ENCODE peak calls at places on chromosomes 13 and 19, in eight cellular contexts. B is kidney epithelial cell, M is HFF-Myc, A is BE2C, W is body of pancreas, C is epithelial cell of esophagus, L is fibroblast of lung, E is PC-3. H is an unnamed sample.

GRCh38 chr19:17648097-17648660 is 40.0 kb downstream of the UNC13A start:
- DNase-seq in B (no peak), M (no peak), A (peak), W (no peak), C (no peak), L (no peak), E (no peak), H (no peak)

GRCh38 chr13:76992548-76993001 is 694 bp downstream of the CLN5 start:
- DNase-seq in B (no peak), M (no peak), A (no peak), W (peak), C (peak), L (peak), E (peak), H (peak)

GRCh38 chr13:24661713-24662112 is 18.5 kb upstream of the ATP12A start:
- DNase-seq in B (no peak), M (no peak), A (no peak), W (no peak), C (no peak), L (no peak), E (no peak), H (no peak)

GRCh38 chr19:45767410-45767880 is 1.6 kb downstream of the SIX5 start:
- DNase-seq in B (no peak), M (no peak), A (no peak), W (peak), C (peak), L (peak), E (peak), H (peak)

GRCh38 chr13:100608906-100609305 is 20.3 kb upstream of the GGACT start:
- DNase-seq in B (no peak), M (no peak), A (no peak), W (no peak), C (no peak), L (no peak), E (no peak), H (no peak)

GRCh38 chr19:58543826-58544590 is at the start of gene TRIM28:
- DNase-seq in B (peak), M (peak), A (peak), W (peak), C (peak), L (peak), E (peak), H (peak)

GRCh38 chr19:50460161-50460765 is 16.0 kb upstream of the EMC10 start:
- DNase-seq in B (peak), M (no peak), A (no peak), W (no peak), C (no peak), L (peak), E (peak), H (peak)

GRCh38 chr13:96960379-96960778 is 33.9 kb downstream of the OXGR1 start:
- DNase-seq in B (no peak), M (no peak), A (no peak), W (no peak), C (no peak), L (no peak), E (no peak), H (no peak)

GRCh38 chr13:98535501-98536357 is 41.2 kb downstream of the STK24 start:
- DNase-seq in B (no peak), M (no peak), A (no peak), W (peak), C (peak), L (peak), E (peak), H (peak)

GRCh38 chr19:40294560-40294959 is 9.4 kb upstream of the AKT2 start:
- DNase-seq in B (no peak), M (no peak), A (no peak), W (no peak), C (no peak), L (no peak), E (no peak), H (no peak)

GRCh38 chr19:28292822-28293500 is 920.0 kb downstream of the UQCRFS1 start:
- DNase-seq in B (no peak), M (no peak), A (no peak), W (no peak), C (no peak), L (no peak), E (no peak), H (no peak)

GRCh38 chr13:80452279-80452678 is 111.4 kb upstream of the SPRY2 start:
- DNase-seq in B (no peak), M (no peak), A (no peak), W (no peak), C (no peak), L (no peak), E (no peak), H (no peak)

GRCh38 chr19:44552324-44552723 is 22.8 kb upstream of the CEACAM20 start:
- DNase-seq in B (no peak), M (no peak), A (peak), W (peak), C (peak), L (peak), E (peak), H (no peak)

GRCh38 chr19:47351545-47351944 is 2.4 kb downstream of the DHX34 start:
- DNase-seq in B (no peak), M (no peak), A (peak), W (no peak), C (peak), L (peak), E (peak), H (peak)

GRCh38 chr19:21568816-21569496 is 63.6 kb downstream of the ZNF429 start:
- DNase-seq in B (peak), M (no peak), A (no peak), W (peak), C (peak), L (peak), E (no peak), H (peak)

GRCh38 chr19:34236035-34236793 is 18.1 kb upstream of the GARRE1 start:
- DNase-seq in B (no peak), M (peak), A (no peak), W (no peak), C (no peak), L (peak), E (no peak), H (no peak)

GRCh38 chr13:80239571-80240255 is 101.2 kb downstream of the SPRY2 start:
- DNase-seq in B (no peak), M (no peak), A (no peak), W (no peak), C (peak), L (no peak), E (peak), H (peak)

GRCh38 chr13:28100149-28101121 is at the start of gene FLT3:
- DNase-seq in B (no peak), M (no peak), A (peak), W (peak), C (peak), L (peak), E (peak), H (peak)

GRCh38 chr19:49453757-49454248 is 778 bp downstream of the ALDH16A1 start:
- DNase-seq in B (no peak), M (no peak), A (no peak), W (no peak), C (no peak), L (no peak), E (no peak), H (no peak)

DNA sequence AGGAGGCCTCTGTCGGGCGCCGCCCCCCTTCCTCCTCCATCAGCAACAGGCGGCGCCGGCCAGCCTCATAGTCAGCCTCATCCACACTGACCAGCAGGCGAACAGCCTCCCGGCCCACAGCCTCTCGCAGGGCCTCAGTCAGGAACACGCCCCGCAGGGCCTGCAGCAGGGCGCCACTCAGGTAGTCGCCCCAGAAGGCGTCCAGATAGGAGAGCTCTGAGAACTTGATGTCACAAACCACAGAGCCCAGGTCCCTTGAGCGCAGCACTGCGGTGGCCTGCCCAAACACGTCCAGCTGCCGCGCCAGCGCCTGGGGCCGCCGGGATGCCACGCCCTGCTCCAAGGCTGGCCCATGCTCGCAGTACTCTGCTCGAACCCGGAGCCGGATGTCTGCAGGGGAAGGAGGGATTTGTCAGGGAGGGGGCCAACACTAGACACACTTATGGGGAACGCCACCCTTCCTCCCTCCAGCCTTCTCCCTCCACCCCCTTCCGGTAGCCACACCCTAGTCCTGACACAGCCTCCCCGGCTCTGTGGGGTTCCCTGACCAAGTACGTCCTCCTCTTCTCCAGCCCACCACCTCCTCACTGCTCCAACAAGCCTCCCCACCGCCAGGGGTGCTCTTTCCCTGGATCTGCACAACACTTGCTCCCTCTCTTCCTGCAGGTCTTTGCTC is 17.9 kb downstream of the DEDD2 start:
- DNase-seq in B (no peak), M (no peak), A (no peak), W (no peak), C (peak), L (no peak), E (no peak), H (no peak)
- TF ChIP-seq CTCF in B (no peak), M (no peak), A (no peak), W (no peak), C (peak), L (no peak), E (no peak), H (no peak)

DNA sequence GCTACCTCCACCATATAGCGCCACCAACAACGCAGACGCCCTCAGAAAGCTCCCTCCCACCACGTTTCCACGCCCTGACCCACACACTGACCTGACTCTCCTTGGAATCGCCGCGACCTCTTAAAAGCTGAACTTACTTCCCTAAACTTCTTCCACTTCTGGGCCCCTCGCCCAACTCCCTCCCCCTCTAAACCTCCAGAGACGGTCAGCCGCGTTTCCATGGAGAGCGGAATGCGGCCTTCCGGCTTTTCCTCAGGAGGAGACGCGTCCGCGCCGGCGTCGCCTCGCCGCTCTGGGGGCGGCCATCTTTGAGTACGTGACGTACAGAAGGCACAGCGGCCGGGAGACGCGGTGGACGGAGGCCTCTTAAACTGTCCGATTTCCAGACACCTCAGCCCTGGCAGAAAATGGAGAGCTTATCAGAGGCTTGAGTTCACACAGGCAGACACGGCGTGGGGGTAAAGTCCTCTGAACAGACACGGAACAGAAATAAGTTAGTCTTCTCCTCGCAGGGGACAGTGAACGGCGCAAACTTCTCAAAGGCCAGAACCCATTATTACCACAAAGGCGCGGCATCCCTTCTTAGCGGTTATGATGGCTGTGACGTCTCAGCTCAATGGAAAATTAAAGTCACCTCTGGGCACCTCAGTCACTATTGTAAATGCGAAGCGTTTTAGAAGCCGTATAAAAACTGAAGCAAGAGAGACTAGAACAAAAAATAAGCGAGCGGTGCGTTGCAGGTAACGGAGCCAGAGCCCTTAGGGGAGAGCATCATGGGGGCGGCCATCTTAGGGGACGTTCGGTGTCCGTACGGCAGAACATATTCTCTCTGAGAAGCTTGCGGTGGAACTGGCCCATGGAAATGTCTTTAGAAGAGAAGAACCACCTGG is at the start of gene ZNF432:
- DNase-seq in B (peak), M (peak), A (peak), W (peak), C (peak), L (peak), E (peak), H (peak)
- H3K4me3 ChIP-seq in B (peak), M (peak), A (peak), W (peak), C (peak), L (peak), E (peak), H (peak)

GRCh38 chr13:36981156-36981743 is 17.9 kb downstream of the ALG5 start:
- DNase-seq in B (no peak), M (no peak), A (no peak), W (no peak), C (peak), L (peak), E (peak), H (peak)
- TF ChIP-seq CTCF in B (peak), M (no peak), A (peak), W (peak), C (peak), L (no peak), E (peak), H (peak)

GRCh38 chr13:51252954-51253531 is 30.8 kb downstream of the FAM124A start:
- DNase-seq in B (no peak), M (no peak), A (no peak), W (no peak), C (no peak), L (no peak), E (no peak), H (no peak)

GRCh38 chr13:51259359-51259645 is 37.1 kb downstream of the FAM124A start:
- DNase-seq in B (no peak), M (no peak), A (no peak), W (no peak), C (no peak), L (no peak), E (no peak), H (no peak)

GRCh38 chr13:51258612-51259358 is 36.6 kb downstream of the FAM124A start:
- DNase-seq in B (no peak), M (no peak), A (no peak), W (no peak), C (no peak), L (no peak), E (no peak), H (no peak)

GRCh38 chr13:51251480-51251879 is 29.3 kb downstream of the FAM124A start:
- DNase-seq in B (no peak), M (no peak), A (no peak), W (no peak), C (no peak), L (no peak), E (no peak), H (no peak)

GRCh38 chr13:51255556-51255955 is 33.4 kb downstream of the FAM124A start:
- DNase-seq in B (no peak), M (no peak), A (no peak), W (no peak), C (no peak), L (no peak), E (no peak), H (no peak)
- H3K4me3 ChIP-seq in B (no peak), M (no peak), A (no peak), W (no peak), C (no peak), L (no peak), E (no peak), H (no peak)

GRCh38 chr19:1269478-1270167 is 491 bp downstream of the CIRBP start:
- DNase-seq in B (no peak), M (peak), A (peak), W (peak), C (peak), L (peak), E (peak), H (peak)
- TF ChIP-seq CTCF in B (peak), M (no peak), A (peak), W (no peak), C (peak), L (no peak), E (no peak), H (peak)

GRCh38 chr13:112065867-112066623 is 904 bp upstream of the SOX1 start:
- DNase-seq in B (no peak), M (no peak), A (no peak), W (no peak), C (no peak), L (no peak), E (no peak), H (no peak)
- H3K4me3 ChIP-seq in B (no peak), M (no peak), A (no peak), W (no peak), C (no peak), L (no peak), E (no peak), H (peak)

DNA sequence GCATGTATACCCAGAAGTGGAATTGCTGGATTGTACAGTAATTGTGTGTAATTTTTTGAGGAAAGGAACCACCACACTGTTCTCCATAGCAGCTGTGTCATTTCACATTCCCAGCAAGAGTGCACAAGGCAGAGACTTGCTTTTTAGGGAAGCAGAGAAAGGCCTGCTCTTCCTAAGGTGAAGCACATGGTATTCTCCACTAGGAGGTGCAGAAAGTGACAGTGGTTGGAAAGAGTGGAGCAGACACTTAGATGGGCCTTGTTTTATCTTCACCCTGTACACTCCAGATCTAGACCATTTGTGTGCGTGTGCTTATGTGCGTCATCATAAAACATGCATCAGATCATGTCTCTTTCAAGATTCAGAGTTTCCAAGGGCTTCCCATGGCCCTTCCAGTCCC is 35.0 kb downstream of the FAM124A start:
- DNase-seq in B (no peak), M (no peak), A (no peak), W (no peak), C (no peak), L (no peak), E (no peak), H (no peak)
- TF ChIP-seq CTCF in B (no peak), M (no peak), A (peak), W (no peak), C (no peak), L (no peak), E (peak), H (no peak)